ENCODE peak calls at places on chromosome 17, in four cellular contexts. U is body of pancreas, Z is IMR-90, V is ovary. P is an unnamed sample.

GRCh38 chr17:16447676-16448075 is 32.3 kb downstream of the TRPV2 start:
- DNase-seq in U (no peak), V (no peak), Z (no peak), P (no peak)

GRCh38 chr17:6786618-6787017 is 10.6 kb downstream of the FBXO39 start:
- DNase-seq in V (no peak), U (no peak), Z (peak; percentile 63), P (peak; percentile 17)

GRCh38 chr17:29614345-29615047 is 8.2 kb downstream of the CORO6 start:
- DNase-seq in Z (no peak), V (no peak), U (no peak), P (no peak)

GRCh38 chr17:82246040-82246364 is 17.2 kb downstream of the SLC16A3 start:
- DNase-seq in U (no peak), V (no peak), Z (no peak), P (no peak)

GRCh38 chr17:39925282-39926134 is 1.9 kb downstream of the ORMDL3 start:
- DNase-seq in U (peak; percentile 35), V (no peak), Z (no peak), P (no peak)

GRCh38 chr17:79001190-79002020 is 8.2 kb downstream of the CANT1 start:
- DNase-seq in U (no peak), V (no peak), Z (no peak), P (no peak)

GRCh38 chr17:58329808-58330543 is 1.4 kb upstream of the TSPOAP1 start:
- DNase-seq in V (no peak), Z (no peak), U (no peak), P (no peak)

GRCh38 chr17:1109606-1110523 is 69.9 kb downstream of the ABR start:
- DNase-seq in V (no peak), U (no peak), Z (no peak), P (no peak)

GRCh38 chr17:45222273-45222993 is 748 bp downstream of the FMNL1 start:
- DNase-seq in U (no peak), V (no peak), Z (no peak), P (peak; percentile 26)

GRCh38 chr17:47838636-47839035 is 2.4 kb downstream of the SCRN2 start:
- DNase-seq in V (no peak), U (no peak), Z (no peak), P (no peak)

GRCh38 chr17:80613732-80614071 is 69.1 kb downstream of the RPTOR start:
- DNase-seq in V (no peak), U (no peak), Z (no peak), P (no peak)

GRCh38 chr17:82441686-82442487 is 8.7 kb downstream of the CYBC1 start:
- DNase-seq in Z (no peak), V (no peak), U (no peak), P (no peak)

GRCh38 chr17:4205917-4206316 is 57.9 kb downstream of the ANKFY1 start:
- DNase-seq in U (no peak), V (no peak), Z (no peak), P (no peak)

GRCh38 chr17:79652999-79653643 is 42.3 kb upstream of the RBFOX3 start:
- DNase-seq in V (no peak), U (no peak), Z (no peak), P (no peak)

GRCh38 chr17:3647769-3648540 is 11.4 kb downstream of the CTNS start:
- DNase-seq in U (peak; percentile 70), V (no peak), Z (peak; percentile 55), P (no peak)

GRCh38 chr17:31112001-31112661 is 17.4 kb downstream of the NF1 start:
- DNase-seq in U (no peak), Z (no peak), V (no peak), P (no peak)

GRCh38 chr17:65557349-65558310 is 3.8 kb downstream of the AXIN2 start:
- DNase-seq in U (no peak), Z (peak; percentile 55), V (no peak), P (no peak)

GRCh38 chr17:67129283-67129682 is 84.9 kb downstream of the CACNG1 start:
- DNase-seq in V (no peak), U (no peak), Z (peak; percentile 58), P (no peak)

GRCh38 chr17:28057731-28058246 is 15.3 kb downstream of the NLK start:
- DNase-seq in U (no peak), Z (peak; percentile 83), V (no peak), P (no peak)

GRCh38 chr17:40124279-40125141 is 2.7 kb downstream of the MSL1 start:
- DNase-seq in Z (peak; percentile 48), U (no peak), V (no peak), P (no peak)

GRCh38 chr17:66978514-66979061 is 14.1 kb downstream of the CACNG4 start:
- DNase-seq in Z (no peak), V (no peak), U (no peak), P (no peak)

GRCh38 chr17:69150333-69150732 is 8.6 kb upstream of the ABCA6 start:
- DNase-seq in U (no peak), V (no peak), Z (no peak), P (no peak)

GRCh38 chr17:80843741-80844156 is 147.9 kb upstream of the CHMP6 start:
- DNase-seq in U (no peak), Z (no peak), V (no peak), P (no peak)

GRCh38 chr17:51820252-51820651 is 338.3 kb downstream of the CA10 start:
- DNase-seq in V (no peak), Z (no peak), U (no peak), P (no peak)

GRCh38 chr17:68684860-68685493 is 83.8 kb upstream of the FAM20A start:
- DNase-seq in U (peak; percentile 34), V (no peak), Z (no peak), P (no peak)

GRCh38 chr17:66713533-66714042 is 121.3 kb upstream of the CACNG5 start:
- DNase-seq in U (no peak), Z (no peak), V (no peak), P (no peak)

GRCh38 chr17:82871056-82871775 is 31.4 kb upstream of the ZNF750 start:
- DNase-seq in V (no peak), U (no peak), Z (no peak), P (no peak)

GRCh38 chr17:16214190-16215001 is 938 bp downstream of the NCOR1 start:
- DNase-seq in V (no peak), Z (peak; percentile 11), U (no peak), P (no peak)

GRCh38 chr17:8047769-8048110 is 8.9 kb downstream of the ALOX15B start:
- DNase-seq in V (no peak), Z (no peak), U (no peak), P (no peak)

GRCh38 chr17:48149174-48150106 is 41.9 kb downstream of the SNX11 start:
- DNase-seq in V (no peak), U (no peak), Z (no peak), P (no peak)

GRCh38 chr17:73494096-73494954 is 149.9 kb downstream of the SDK2 start:
- DNase-seq in U (no peak), Z (no peak), V (no peak), P (no peak)

GRCh38 chr17:75260679-75261335 is 599 bp downstream of the GGA3 start:
- DNase-seq in U (no peak), Z (peak; percentile 24), V (no peak), P (no peak)

GRCh38 chr17:55606431-55606830 is 95.2 kb upstream of the SMIM36 start:
- DNase-seq in V (no peak), Z (no peak), U (no peak), P (no peak)

GRCh38 chr17:60496051-60496450 is 30.0 kb downstream of the APPBP2 start:
- DNase-seq in Z (peak; percentile 18), U (no peak), V (no peak), P (no peak)

DNA sequence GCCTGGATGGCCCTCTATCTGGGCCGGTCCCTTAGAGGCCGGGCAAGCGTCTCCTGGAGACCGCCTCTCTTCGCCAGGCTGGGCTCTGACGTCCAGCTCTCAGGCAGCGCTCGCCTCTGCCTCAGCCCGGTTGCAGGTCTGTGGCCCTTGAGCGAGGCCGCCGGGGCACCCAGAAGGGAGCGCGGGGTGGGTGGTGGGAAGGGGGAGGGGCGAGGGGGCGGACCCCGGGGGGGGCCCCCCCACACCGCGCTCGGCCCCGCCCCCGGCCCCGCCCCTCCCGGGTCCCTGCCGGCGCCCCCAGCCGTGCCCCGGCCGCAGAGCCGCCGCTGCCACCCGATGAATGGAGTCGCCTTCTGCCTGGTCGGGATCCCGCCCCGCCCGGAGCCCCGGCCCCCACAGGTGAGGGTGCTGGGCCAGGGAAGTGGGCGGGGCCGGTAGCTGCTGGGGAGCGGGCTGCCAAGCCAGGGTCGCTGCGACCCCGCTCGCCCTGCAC is at the start of gene ARHGAP23:
- DNase-seq in Z (peak; percentile 72), V (peak; percentile 75), U (peak; percentile 64), P (peak; percentile 83)
- TF ChIP-seq POLR2A in Z (peak; percentile 24), V (no peak), U (no peak), P (peak; percentile 66)

DNA sequence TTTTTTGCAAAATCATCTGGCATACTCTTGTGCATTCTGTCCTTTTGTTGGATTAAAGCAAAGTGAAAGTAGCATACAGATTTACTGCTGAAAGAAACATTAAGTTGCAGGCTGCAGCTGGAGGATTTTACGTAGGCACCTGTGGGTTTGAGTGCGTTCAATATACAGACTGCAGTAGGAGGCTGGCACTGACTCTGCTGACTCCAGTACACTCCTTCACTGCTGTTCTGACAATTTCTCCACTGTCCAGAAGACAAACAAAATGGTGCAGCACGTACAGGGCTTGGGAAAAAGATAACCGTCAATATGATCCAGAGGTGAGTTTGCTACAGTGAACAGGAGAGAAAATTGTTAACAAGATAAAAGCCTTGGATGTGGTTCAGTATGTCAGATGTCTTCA is 73.3 kb downstream of the TANC2 start:
- DNase-seq in U (no peak), Z (peak; percentile 28), V (no peak), P (no peak)
- TF ChIP-seq POLR2A in U (no peak), Z (no peak), V (no peak), P (no peak)

GRCh38 chr17:14341866-14342265 is 41.0 kb downstream of the HS3ST3B1 start:
- DNase-seq in Z (no peak), V (no peak), U (no peak), P (no peak)
- TF ChIP-seq POLR2A in Z (no peak), V (no peak), U (no peak), P (no peak)

GRCh38 chr17:64496348-64496785 is 487 bp downstream of the POLG2 start:
- DNase-seq in Z (no peak), U (no peak), V (no peak), P (no peak)

GRCh38 chr17:64497565-64498035 is 746 bp upstream of the POLG2 start:
- DNase-seq in Z (no peak), U (no peak), V (no peak), P (no peak)

GRCh38 chr17:64498308-64499203 is 1.7 kb upstream of the POLG2 start:
- DNase-seq in V (no peak), Z (no peak), U (no peak), P (no peak)

GRCh38 chr17:64494121-64494520 is 2.7 kb downstream of the POLG2 start:
- DNase-seq in V (no peak), U (no peak), Z (no peak), P (no peak)

DNA sequence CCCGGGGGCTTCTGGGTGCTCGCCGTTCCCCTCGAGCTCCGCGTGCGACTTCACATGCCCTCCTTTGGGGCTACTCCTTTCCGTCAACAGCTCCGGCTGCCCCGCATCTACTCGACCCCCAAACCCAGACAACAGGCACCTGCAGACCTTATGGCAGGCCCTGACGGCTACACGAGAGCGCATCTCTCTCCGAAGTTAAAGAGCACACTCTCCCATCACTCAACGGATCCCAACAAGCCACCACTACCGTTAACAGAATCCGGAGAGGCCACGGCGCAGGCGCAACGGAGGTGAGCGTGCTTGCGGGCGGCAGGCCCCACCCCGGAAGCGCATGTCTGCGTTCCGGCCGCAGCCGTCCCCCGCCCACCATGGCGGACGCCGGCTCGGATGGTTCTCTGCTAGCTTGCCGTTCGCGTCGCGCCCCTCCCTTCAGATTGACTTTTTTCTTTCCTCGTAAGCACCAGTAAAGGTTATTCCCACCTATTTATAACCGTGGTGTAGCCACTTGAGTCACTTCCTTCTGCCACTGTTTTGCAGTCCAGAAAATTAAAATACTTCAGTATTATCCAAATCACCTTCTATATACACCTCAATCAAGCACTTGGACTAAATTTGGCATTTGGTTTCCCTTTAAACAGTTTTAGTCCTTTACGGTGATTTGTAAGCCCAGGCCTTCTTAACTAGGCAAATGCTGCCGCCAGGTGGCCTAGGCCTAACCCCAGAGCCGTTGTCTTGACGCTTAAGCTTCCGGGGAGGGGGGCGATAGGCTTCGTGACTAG is at the start of gene POLG2:
- DNase-seq in U (peak; percentile 95), Z (peak; percentile 91), V (peak; percentile 89), P (peak; percentile 89)
- TF ChIP-seq POLR2A in U (peak; percentile 61), Z (peak; percentile 89), V (peak; percentile 6), P (peak; percentile 86)